ENCODE peak calls at places on chromosomes 4 and X, in seven cellular contexts. S, P, H, L, B, C and O are unnamed samples.

GRCh38 chr4:111838406-111838930 is 306.8 kb upstream of the FAM241A start:
- DNase-seq in S (no peak), P (no peak), H (no peak), B (no peak), L (no peak), C (no peak), O (no peak)

GRCh38 chrX:70421618-70422017 is 1.5 kb upstream of the GDPD2 start:
- DNase-seq in S (no peak), P (no peak), L (no peak), C (no peak), H (no peak), B (no peak), O (peak; percentile 21)

GRCh38 chr4:54065282-54066087 is 1.1 kb upstream of the CHIC2 start:
- DNase-seq in P (no peak), S (no peak), B (no peak), C (peak; percentile 63), L (peak; percentile 39), H (peak; percentile 35), O (no peak)

GRCh38 chr4:11548529-11549176 is 120.0 kb upstream of the HS3ST1 start:
- DNase-seq in B (peak; percentile 95), C (no peak), S (peak; percentile 37), L (peak; percentile 64), H (peak; percentile 40), P (no peak), O (no peak)

GRCh38 chr4:169256101-169256612 is 14.6 kb downstream of the SH3RF1 start:
- DNase-seq in S (no peak), H (no peak), L (peak; percentile 56), P (no peak), B (no peak), C (no peak), O (no peak)

GRCh38 chrX:54049801-54050200 is 5.5 kb upstream of the PHF8 start:
- DNase-seq in L (no peak), S (no peak), B (no peak), P (no peak), H (no peak), C (no peak), O (no peak)

GRCh38 chrX:100748133-100748532 is 16.2 kb upstream of the SYTL4 start:
- DNase-seq in L (peak; percentile 44), S (no peak), H (no peak), C (no peak), P (no peak), B (peak; percentile 29), O (no peak)

GRCh38 chrX:46653482-46653881 is 79.9 kb downstream of the CHST7 start:
- DNase-seq in P (no peak), L (peak; percentile 48), H (no peak), C (no peak), B (no peak), S (no peak), O (peak; percentile 31)

GRCh38 chr4:174255790-174256189 is 27.7 kb downstream of the FBXO8 start:
- DNase-seq in C (no peak), P (no peak), H (peak; percentile 86), B (no peak), L (peak; percentile 7), S (peak; percentile 86), O (no peak)

GRCh38 chr4:174254613-174255012 is 28.9 kb downstream of the FBXO8 start:
- DNase-seq in L (no peak), S (no peak), C (no peak), P (no peak), B (no peak), H (no peak), O (no peak)

GRCh38 chr4:174255374-174255773 is 28.1 kb downstream of the FBXO8 start:
- DNase-seq in H (no peak), S (no peak), C (no peak), L (no peak), P (no peak), B (no peak), O (no peak)

GRCh38 chr4:174259580-174259979 is 23.9 kb downstream of the FBXO8 start:
- DNase-seq in C (no peak), L (no peak), S (no peak), P (no peak), H (no peak), B (no peak), O (no peak)

GRCh38 chr4:174256277-174256713 is 27.2 kb downstream of the FBXO8 start:
- DNase-seq in S (peak; percentile 63), C (no peak), L (peak; percentile 50), P (no peak), H (peak; percentile 70), B (no peak), O (no peak)
- H3K36me3 ChIP-seq in S (no peaks in the 10 kb centered on the region), C (no peaks in the 10 kb centered on the region), L (no peaks in the 10 kb centered on the region), P (peaks cover 5% of the 10 kb centered on the region), H (no peaks in the 10 kb centered on the region), B (no peaks in the 10 kb centered on the region), O (no peaks in the 10 kb centered on the region)

GRCh38 chrX:132636080-132636479 is 147.2 kb upstream of the MBNL3 start:
- DNase-seq in P (no peak), S (no peak), B (no peak), L (peak; percentile 50), H (no peak), C (no peak), O (no peak)
- TF ChIP-seq CTCF in P (peak; percentile 34), S (no peak), B (peak; percentile 13), L (peak; percentile 45), H (no peak), C (peak; percentile 36), O (no peak)

GRCh38 chrX:27884654-27885053 is 76.9 kb downstream of the MAGEB10 start:
- DNase-seq in B (no peak), S (no peak), L (no peak), C (no peak), H (no peak), P (no peak), O (no peak)
- H2AFZ ChIP-seq in B (no peak overlapping the region), S (no peak overlapping the region), L (no peak overlapping the region), C (no peak overlapping the region), H (no peak overlapping the region), P (no peak overlapping the region), O (peak overlapping the region; percentile 38)

DNA sequence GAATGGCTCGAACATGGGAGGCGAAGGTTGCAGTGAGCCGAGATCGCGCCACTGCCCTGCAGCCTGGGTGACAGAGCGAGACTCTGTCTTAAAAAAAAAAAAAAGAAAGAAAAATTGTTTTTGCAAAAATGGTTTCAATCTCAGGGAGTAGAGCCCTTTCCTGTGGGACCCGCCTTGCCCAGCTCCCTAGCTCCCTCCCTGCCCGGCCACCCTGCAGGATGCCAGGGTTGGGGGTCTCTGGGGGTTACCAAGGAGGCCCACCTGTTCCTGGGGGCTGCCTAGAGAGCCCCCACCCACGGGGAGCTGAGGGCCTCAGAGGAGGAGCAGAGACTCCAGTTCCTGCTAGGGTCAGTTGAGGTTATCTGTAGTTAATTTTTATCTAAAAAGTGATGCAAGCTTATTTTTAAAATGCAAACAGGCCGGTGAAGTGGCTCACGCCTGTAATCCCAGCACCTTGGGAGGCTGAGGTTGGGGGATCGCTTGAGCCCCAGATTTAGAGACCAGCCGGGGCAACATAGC is 18.7 kb upstream of the PLCXD1 start:
- DNase-seq in C (peak; percentile 79), S (no peak), B (no peak), P (no peak), L (no peak), H (no peak), O (no peak)
- H3K36me3 ChIP-seq in C (no peaks in the 10 kb centered on the region), S (no peaks in the 10 kb centered on the region), B (no peaks in the 10 kb centered on the region), P (no peaks in the 10 kb centered on the region), L (no peaks in the 10 kb centered on the region), H (no peaks in the 10 kb centered on the region), O (no peaks in the 10 kb centered on the region)

DNA sequence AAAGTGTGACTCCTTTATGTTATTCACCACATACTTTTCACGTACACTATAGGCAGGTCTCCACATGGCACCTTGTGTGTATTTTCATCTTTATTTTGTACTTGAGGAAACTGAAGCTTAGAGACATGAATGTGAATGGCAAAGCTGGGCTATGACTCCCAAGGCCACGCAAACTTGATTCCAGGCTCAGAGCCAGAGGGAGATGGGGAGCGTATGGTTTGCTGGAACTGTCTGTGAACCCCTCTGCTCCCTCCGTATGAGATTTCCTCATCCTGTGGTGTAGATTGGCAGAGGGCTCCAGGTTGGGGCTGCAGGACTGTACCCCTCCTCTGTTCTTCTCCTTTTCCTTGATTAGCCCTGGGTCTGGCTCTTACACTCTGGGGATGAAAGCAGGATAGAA is 16.1 kb upstream of the STARD8 start:
- DNase-seq in B (no peak), H (no peak), C (no peak), L (no peak), S (no peak), P (no peak), O (no peak)
- TF ChIP-seq CTCF in B (no peak), H (no peak), C (no peak), L (no peak), S (no peak), P (no peak), O (no peak)